ENCODE peak calls at places on chromosome 19, in six cellular contexts. C, G, Y, N, Z and A are unnamed samples.

GRCh38 chr19:47111682-47112165 is 1.9 kb downstream of the ZC3H4 start:
- DNase-seq in C (no peak), G (no peak), Y (peak), N (no peak), Z (no peak), A (no peak)

GRCh38 chr19:45947926-45948325 is 25.7 kb downstream of the NOVA2 start:
- DNase-seq in C (no peak), G (no peak), Y (no peak), N (no peak), Z (no peak), A (no peak)

GRCh38 chr19:38849147-38849745 is 540 bp downstream of the HNRNPL start:
- DNase-seq in C (peak), G (peak), Y (peak), N (peak), Z (peak), A (peak)

GRCh38 chr19:15251749-15252397 is 19.6 kb upstream of the EPHX3 start:
- DNase-seq in C (peak), G (no peak), Y (no peak), N (no peak), Z (peak), A (no peak)

GRCh38 chr19:21824679-21825078 is 11.3 kb downstream of the ZNF43 start:
- DNase-seq in C (no peak), G (no peak), Y (no peak), N (no peak), Z (no peak), A (no peak)

GRCh38 chr19:21423057-21424041 is 26.4 kb downstream of the ZNF493 start:
- DNase-seq in C (no peak), G (no peak), Y (no peak), N (peak), Z (no peak), A (no peak)

GRCh38 chr19:29785955-29786589 is 25.7 kb upstream of the CCNE1 start:
- DNase-seq in C (no peak), G (no peak), Y (no peak), N (peak), Z (no peak), A (no peak)

GRCh38 chr19:15812059-15812722 is 3.3 kb downstream of the OR10H1 start:
- DNase-seq in C (no peak), G (peak), Y (peak), N (no peak), Z (no peak), A (no peak)

GRCh38 chr19:18637644-18638630 is 1.1 kb downstream of the KLHL26 start:
- DNase-seq in C (peak), G (no peak), Y (no peak), N (peak), Z (no peak), A (no peak)

GRCh38 chr19:18208098-18208951 is 4.5 kb upstream of the RAB3A start:
- DNase-seq in C (peak), G (peak), Y (no peak), N (peak), Z (peak), A (no peak)

GRCh38 chr19:57850553-57851017 is 926 bp downstream of the ZNF587 start:
- DNase-seq in C (no peak), G (no peak), Y (no peak), N (peak), Z (peak), A (no peak)

GRCh38 chr19:44776402-44777096 is 1.1 kb upstream of the CBLC start:
- DNase-seq in C (no peak), G (no peak), Y (no peak), N (no peak), Z (no peak), A (no peak)

GRCh38 chr19:3398114-3398899 is 31.9 kb downstream of the NFIC start:
- DNase-seq in C (peak), G (no peak), Y (peak), N (no peak), Z (no peak), A (peak)

GRCh38 chr19:3397266-3398022 is 31.1 kb downstream of the NFIC start:
- DNase-seq in C (peak), G (no peak), Y (peak), N (no peak), Z (no peak), A (peak)

GRCh38 chr19:3396881-3397265 is 30.5 kb downstream of the NFIC start:
- DNase-seq in C (no peak), G (no peak), Y (no peak), N (no peak), Z (no peak), A (no peak)

GRCh38 chr19:3401004-3401768 is 34.8 kb downstream of the NFIC start:
- DNase-seq in C (no peak), G (no peak), Y (peak), N (no peak), Z (no peak), A (no peak)

DNA sequence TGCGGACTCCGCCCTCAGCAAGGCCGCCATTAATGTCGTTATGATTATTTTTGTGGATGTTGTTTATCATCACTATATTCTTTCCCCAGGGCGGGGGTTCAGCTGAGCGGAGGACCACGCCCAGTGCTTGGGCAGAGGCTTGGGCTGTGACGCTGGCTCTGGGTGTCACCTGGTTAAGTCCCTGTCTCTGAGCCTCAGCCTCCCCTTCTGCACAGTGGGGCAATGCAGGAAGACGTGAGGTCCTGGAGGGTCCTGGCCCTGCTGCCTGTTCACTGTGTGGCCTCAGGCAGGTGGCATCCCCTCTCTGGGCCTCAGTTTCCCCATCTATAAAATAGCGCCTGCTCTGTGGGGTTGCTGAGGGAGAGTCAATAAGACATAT is 32.5 kb downstream of the NFIC start:
- DNase-seq in C (no peak), G (no peak), Y (no peak), N (no peak), Z (no peak), A (no peak)
- H3K27ac ChIP-seq in C (peak), G (no peak), Y (peak), N (no peak), Z (no peak), A (peak)

DNA sequence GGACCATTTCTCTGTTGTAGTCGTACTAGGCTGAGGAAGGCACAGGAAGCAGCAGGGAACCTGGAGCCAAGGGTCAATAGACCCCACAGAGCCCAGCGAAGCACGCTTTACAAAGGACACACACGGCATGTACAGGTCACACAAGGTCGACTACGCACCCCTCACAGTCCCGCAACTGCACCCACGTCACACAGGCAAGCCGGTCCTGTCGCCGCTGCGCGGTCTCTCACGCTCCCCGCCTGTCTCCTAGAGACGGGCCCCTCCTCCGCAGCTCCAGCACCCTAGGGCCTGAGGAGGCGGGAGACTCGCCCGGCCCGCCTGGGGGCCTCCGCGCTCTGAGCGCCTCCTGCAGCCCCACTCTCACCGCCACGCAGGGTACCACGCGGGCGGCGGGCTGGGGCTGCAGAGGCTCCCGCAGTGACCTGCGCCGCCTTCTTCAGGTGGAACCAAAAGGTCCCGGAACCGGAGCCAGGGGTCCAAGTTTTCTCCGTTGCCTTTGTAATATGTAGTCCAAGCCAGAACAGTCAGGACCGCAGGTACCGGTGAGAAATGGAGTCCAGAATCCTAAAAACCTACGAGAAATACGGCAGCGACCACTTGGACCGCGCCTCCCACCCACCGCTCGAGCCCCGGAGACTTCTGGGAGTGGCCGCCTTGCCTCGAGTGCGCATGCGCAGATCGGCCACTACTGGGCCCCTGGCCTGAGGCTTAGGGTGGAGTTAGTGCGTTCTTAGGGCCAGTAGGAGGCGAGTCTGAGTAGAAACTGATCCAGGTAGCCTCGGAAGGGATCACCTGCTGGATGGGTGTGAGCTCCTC is at the start of gene ZNF607:
- DNase-seq in C (peak), G (peak), Y (peak), N (peak), Z (peak), A (peak)
- H3K27ac ChIP-seq in C (peak), G (peak), Y (no peak), N (peak), Z (peak), A (peak)

DNA sequence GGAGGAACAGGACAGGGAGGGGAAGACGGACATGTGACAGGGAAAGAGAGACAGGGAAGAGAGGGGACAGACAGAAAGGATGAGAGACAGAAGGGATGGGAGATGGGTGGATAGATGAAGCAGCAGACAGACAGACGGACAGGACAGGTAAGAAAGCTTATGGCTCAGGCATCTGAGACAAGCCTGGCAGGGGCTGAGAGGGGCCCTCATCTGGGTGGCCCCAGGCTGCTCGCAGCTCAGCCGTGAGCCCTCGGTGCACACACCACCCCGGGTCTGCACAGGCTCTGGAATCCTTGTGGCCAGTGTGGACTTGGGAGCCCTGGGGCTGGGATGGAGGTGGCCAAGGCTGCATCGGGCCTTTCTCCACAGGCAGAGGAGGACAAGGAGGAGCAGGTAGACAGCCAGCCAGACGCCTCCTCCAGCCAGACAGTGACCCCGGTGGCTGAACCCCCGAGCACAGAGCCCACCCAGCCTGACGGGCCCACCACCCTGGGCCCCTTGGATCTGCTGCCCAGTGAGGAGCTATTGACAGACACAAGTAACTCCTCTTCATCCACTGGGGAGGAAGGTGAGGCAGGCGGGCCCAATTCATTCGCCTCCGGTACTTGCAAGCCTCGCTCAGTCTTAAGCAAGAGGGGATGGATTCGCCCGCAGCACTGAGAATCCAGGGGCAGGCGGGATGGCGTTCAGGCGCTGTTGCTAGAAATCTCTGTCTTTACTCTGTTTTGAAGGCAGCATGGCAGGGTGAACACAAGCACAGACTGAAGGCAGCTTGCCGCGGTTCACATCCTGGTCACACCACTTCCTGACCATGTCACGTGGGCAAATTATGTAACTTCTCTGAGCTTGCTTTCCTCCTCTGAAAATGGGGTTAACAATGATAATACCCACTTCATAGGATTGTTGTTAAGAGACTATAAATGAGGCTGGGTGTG is 14.0 kb downstream of the GRAMD1A start:
- DNase-seq in C (no peak), G (peak), Y (no peak), N (no peak), Z (no peak), A (no peak)
- H3K27ac ChIP-seq in C (no peak), G (peak), Y (peak), N (no peak), Z (peak), A (peak)

GRCh38 chr19:33293255-33294057 is 8.9 kb downstream of the CEBPA start:
- DNase-seq in C (peak), G (no peak), Y (peak), N (no peak), Z (peak), A (no peak)
- H3K27ac ChIP-seq in C (no peak), G (no peak), Y (peak), N (no peak), Z (peak), A (peak)